ENCODE peak calls at places on chromosomes 1 and 21, in five cellular contexts. S, J, P, O and B are unnamed samples.

GRCh38 chr1:44807364-44808062 is 362 bp upstream of the DYNLT4 start:
- DNase-seq in S (peak), J (peak), P (peak), O (peak), B (peak)

GRCh38 chr1:236947794-236948193 is 56.4 kb downstream of the MT1HL1 start:
- DNase-seq in S (no peak), J (no peak), P (no peak), O (no peak), B (no peak)

GRCh38 chr1:86018311-86018923 is 138.2 kb downstream of the COL24A1 start:
- DNase-seq in S (no peak), J (no peak), P (no peak), O (peak), B (no peak)

GRCh38 chr1:197519741-197520334 is 251.8 kb downstream of the CRB1 start:
- DNase-seq in S (no peak), J (no peak), P (no peak), O (peak), B (no peak)

GRCh38 chr21:33133912-33134311 is 64.0 kb downstream of the OLIG1 start:
- DNase-seq in S (no peak), J (no peak), P (no peak), O (no peak), B (no peak)

GRCh38 chr1:72724951-72725863 is 442.9 kb upstream of the NEGR1 start:
- DNase-seq in S (no peak), J (peak), P (no peak), O (no peak), B (no peak)

GRCh38 chr1:84944767-84945486 is 51.9 kb upstream of the LPAR3 start:
- DNase-seq in S (peak), J (no peak), P (peak), O (peak), B (peak)

GRCh38 chr1:185480545-185480944 is 163.5 kb upstream of the IVNS1ABP start:
- DNase-seq in S (no peak), J (no peak), P (no peak), O (no peak), B (no peak)

GRCh38 chr1:108592030-108592759 is 32.3 kb downstream of the EEIG2 start:
- DNase-seq in S (no peak), J (no peak), P (no peak), O (no peak), B (no peak)

GRCh38 chr1:201795066-201795465 is 33.9 kb upstream of the IPO9 start:
- DNase-seq in S (no peak), J (no peak), P (no peak), O (peak), B (no peak)

GRCh38 chr1:183087001-183087400 is 63.8 kb downstream of the LAMC1 start:
- DNase-seq in S (no peak), J (no peak), P (no peak), O (no peak), B (no peak)

GRCh38 chr1:151539321-151540020 is 638 bp upstream of the TUFT1 start:
- DNase-seq in S (peak), J (peak), P (peak), O (peak), B (peak)

GRCh38 chr21:46120301-46121285 is 22.7 kb downstream of the COL6A2 start:
- DNase-seq in S (no peak), J (peak), P (no peak), O (no peak), B (no peak)

GRCh38 chr1:115238336-115239147 is 99.5 kb downstream of the NGF start:
- DNase-seq in S (no peak), J (no peak), P (no peak), O (no peak), B (no peak)

GRCh38 chr1:60348884-60349283 is 275.3 kb upstream of the C1orf87 start:
- DNase-seq in S (no peak), J (no peak), P (no peak), O (no peak), B (no peak)

GRCh38 chr1:116393792-116394191 is 20.7 kb downstream of the ATP1A1 start:
- DNase-seq in S (no peak), J (no peak), P (no peak), O (no peak), B (no peak)

GRCh38 chr1:232950919-232951579 is 638 bp downstream of the NTPCR start:
- DNase-seq in S (no peak), J (no peak), P (no peak), O (peak), B (no peak)

GRCh38 chr21:32190491-32191144 is 88.2 kb downstream of the MIS18A start:
- DNase-seq in S (peak), J (no peak), P (no peak), O (no peak), B (peak)

GRCh38 chr1:10537082-10537766 is 62.5 kb downstream of the PEX14 start:
- DNase-seq in S (no peak), J (no peak), P (no peak), O (no peak), B (no peak)

GRCh38 chr1:219149185-219149584 is 24.5 kb upstream of the LYPLAL1 start:
- DNase-seq in S (no peak), J (no peak), P (no peak), O (no peak), B (no peak)

GRCh38 chr1:219151467-219151866 is 22.2 kb upstream of the LYPLAL1 start:
- DNase-seq in S (no peak), J (no peak), P (no peak), O (no peak), B (no peak)

GRCh38 chr1:219152759-219153158 is 20.9 kb upstream of the LYPLAL1 start:
- DNase-seq in S (no peak), J (no peak), P (no peak), O (no peak), B (no peak)

GRCh38 chr1:219153741-219154140 is 19.9 kb upstream of the LYPLAL1 start:
- DNase-seq in S (no peak), J (no peak), P (no peak), O (no peak), B (no peak)

DNA sequence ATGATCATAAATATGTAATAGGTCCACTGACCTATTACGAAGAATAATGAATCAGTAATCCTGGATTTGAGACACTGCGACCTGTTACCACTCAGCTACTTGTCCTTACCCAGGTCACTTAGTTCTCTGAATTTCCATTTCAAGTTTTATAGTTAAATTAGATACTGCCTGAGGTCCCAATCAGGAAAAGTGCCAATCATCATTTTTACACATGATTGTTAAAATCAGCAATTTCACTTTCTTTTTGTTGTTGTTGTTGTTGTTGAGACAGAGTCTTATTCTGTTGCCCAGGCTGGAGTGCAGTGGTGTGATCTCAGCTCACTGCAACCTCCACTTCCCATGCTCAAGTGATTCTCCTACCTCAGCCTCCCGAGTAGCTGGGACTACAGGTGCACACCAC is 22.8 kb upstream of the LYPLAL1 start:
- DNase-seq in S (no peak), J (no peak), P (no peak), O (no peak), B (no peak)
- H3K27ac ChIP-seq in S (no peak), J (no peak), P (no peak), O (no peak), B (no peak)

DNA sequence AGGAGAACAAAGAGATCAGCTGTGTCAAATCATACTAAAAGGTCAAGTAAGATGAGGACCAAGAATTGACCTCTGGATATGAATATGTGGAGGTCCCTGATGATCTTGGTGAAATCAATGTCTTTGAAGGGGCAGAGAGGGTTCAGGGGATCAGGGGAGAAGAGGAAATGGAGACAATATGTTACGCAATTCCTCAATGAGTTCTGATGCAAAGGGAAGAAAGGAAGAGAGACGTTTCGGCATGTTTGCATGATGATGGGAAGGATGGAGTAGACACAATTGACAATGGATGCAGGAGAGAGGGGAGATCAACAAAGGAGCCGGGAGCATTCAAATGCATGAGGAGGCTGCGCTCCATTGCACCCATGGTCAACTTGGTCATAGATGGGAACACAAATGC is 36.0 kb upstream of the GUCA2B start:
- DNase-seq in S (no peak), J (no peak), P (no peak), O (no peak), B (no peak)
- H3K27ac ChIP-seq in S (no peak), J (no peak), P (no peak), O (no peak), B (no peak)

GRCh38 chr1:101282314-101283087 is 45.7 kb downstream of the S1PR1 start:
- DNase-seq in S (no peak), J (no peak), P (no peak), O (no peak), B (no peak)

GRCh38 chr1:101284622-101285218 is 47.9 kb downstream of the S1PR1 start:
- DNase-seq in S (no peak), J (no peak), P (no peak), O (no peak), B (no peak)

GRCh38 chr1:101284021-101284420 is 47.2 kb downstream of the S1PR1 start:
- DNase-seq in S (no peak), J (no peak), P (no peak), O (no peak), B (no peak)

GRCh38 chr1:101280942-101281654 is 44.3 kb downstream of the S1PR1 start:
- DNase-seq in S (no peak), J (no peak), P (no peak), O (no peak), B (no peak)

DNA sequence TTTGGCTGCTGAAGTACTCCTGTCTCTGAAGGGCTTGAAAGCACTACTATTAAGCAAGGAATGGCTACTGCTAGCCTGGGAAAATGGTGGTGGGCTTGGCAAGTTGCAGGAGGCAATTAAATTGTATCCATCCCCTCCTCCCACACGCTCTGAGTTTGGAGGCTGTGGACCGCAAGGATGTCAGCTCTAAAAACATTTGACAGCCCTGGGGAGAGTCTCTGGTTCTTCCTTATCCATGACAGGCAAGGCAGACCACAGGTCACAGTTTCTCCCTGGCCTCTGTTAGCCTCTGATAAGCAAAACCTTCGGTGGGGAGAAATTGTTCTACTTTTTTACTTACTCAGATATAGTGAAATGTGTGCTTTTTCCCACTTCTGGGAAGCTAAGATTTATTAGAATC is 46.6 kb downstream of the S1PR1 start:
- DNase-seq in S (no peak), J (no peak), P (no peak), O (peak), B (no peak)
- H3K27ac ChIP-seq in S (no peak), J (no peak), P (peak), O (no peak), B (no peak)

DNA sequence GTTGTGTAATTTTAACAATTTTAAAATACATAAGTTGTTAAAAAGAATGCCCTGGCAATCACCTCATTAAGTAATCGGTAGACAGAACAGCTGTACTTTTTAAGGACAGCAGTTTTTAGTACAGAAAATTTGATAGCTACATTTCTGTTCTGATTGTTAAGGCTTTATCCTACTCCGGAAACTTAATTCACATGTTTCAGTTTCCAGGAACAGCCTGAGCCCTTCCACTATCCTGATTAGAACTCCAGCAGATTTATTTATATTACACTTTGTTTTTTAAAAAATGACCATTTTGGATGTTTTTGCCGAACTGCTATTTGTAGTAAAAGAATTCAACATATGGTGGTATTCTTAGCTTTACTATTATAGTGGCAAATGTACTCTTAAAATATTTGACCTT is 8.8 kb downstream of the PRRC2C start:
- DNase-seq in S (no peak), J (no peak), P (no peak), O (no peak), B (no peak)
- H3K27ac ChIP-seq in S (no peak), J (peak), P (no peak), O (no peak), B (no peak)

DNA sequence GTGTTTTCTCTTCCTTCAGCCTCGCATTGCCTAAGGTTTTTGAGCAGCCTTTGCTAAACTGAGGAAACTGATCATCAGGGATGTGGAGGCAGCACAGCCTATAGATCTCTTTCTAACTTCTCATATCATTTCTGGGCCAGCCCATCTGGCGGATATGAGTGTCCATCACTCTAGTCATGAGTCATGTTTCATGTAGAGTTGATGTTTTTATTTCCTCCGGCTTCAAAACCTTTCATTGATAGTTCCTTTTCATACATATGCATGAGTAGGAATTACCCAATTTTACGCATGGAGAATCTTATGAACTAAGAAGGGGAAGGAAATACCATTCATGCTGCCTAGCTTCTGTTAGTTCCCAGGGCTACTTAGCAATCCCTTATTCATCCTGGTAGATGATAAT is 66.3 kb downstream of the SPATA46 start:
- DNase-seq in S (no peak), J (no peak), P (no peak), O (no peak), B (no peak)
- H3K27ac ChIP-seq in S (no peak), J (no peak), P (no peak), O (no peak), B (no peak)

GRCh38 chr1:56496861-56497772 is 82.2 kb downstream of the PLPP3 start:
- DNase-seq in S (no peak), J (no peak), P (no peak), O (no peak), B (no peak)
- H3K27ac ChIP-seq in S (no peak), J (no peak), P (no peak), O (no peak), B (peak)

GRCh38 chr1:178940022-178940765 is 69.3 kb upstream of the ANGPTL1 start:
- DNase-seq in S (no peak), J (no peak), P (no peak), O (no peak), B (peak)
- H3K27ac ChIP-seq in S (no peak), J (peak), P (no peak), O (no peak), B (no peak)

GRCh38 chr1:109877320-109877771 is 33.3 kb upstream of the CSF1 start:
- DNase-seq in S (no peak), J (peak), P (no peak), O (peak), B (peak)
- H3K27ac ChIP-seq in S (no peak), J (peak), P (no peak), O (no peak), B (peak)